ENCODE peak calls at places on chromosomes 13 and 19, in five cellular contexts. Y is HCT116, X is AG04449, Q is NCI-H345, I is PC-9. M is an unnamed sample.

GRCh38 chr13:110070511-110071120 is 236.3 kb downstream of the COL4A1 start:
- DNase-seq in Y (no peak), X (peak; percentile 12), Q (no peak), I (no peak), M (no peak)

GRCh38 chr19:14337510-14337909 is 43.7 kb upstream of the ADGRE5 start:
- DNase-seq in Y (peak; percentile 79), X (no peak), Q (peak; percentile 7), I (no peak), M (no peak)

GRCh38 chr13:46595918-46596315 is 42.9 kb downstream of the LRCH1 start:
- DNase-seq in Y (no peak), X (no peak), Q (no peak), I (no peak), M (no peak)

GRCh38 chr13:90686438-90686837 is 661.0 kb upstream of the MIR17HG start:
- DNase-seq in Y (no peak), X (no peak), Q (no peak), I (no peak), M (no peak)

GRCh38 chr13:105334211-105334610 is 1201.3 kb downstream of the EFNB2 start:
- DNase-seq in Y (no peak), X (peak; percentile 49), Q (no peak), I (no peak), M (no peak)

GRCh38 chr19:18854982-18855381 is 23.2 kb downstream of the UPF1 start:
- DNase-seq in Y (no peak), X (no peak), Q (no peak), I (no peak), M (no peak)

GRCh38 chr13:32627793-32628192 is 41.5 kb downstream of the PDS5B start:
- DNase-seq in Y (no peak), X (no peak), Q (no peak), I (no peak), M (no peak)

GRCh38 chr19:13401388-13401787 is 104.9 kb downstream of the CACNA1A start:
- DNase-seq in Y (peak; percentile 48), X (no peak), Q (no peak), I (no peak), M (no peak)

GRCh38 chr13:23506821-23507210 is 63.4 kb upstream of the TNFRSF19 start:
- DNase-seq in Y (no peak), X (peak; percentile 76), Q (no peak), I (no peak), M (no peak)

GRCh38 chr19:3010871-3011270 is 18.2 kb downstream of the TLE2 start:
- DNase-seq in Y (no peak), X (no peak), Q (no peak), I (no peak), M (no peak)

GRCh38 chr13:62014299-62014698 is 598.6 kb upstream of the PCDH20 start:
- DNase-seq in Y (peak; percentile 24), X (no peak), Q (peak; percentile 43), I (no peak), M (no peak)

GRCh38 chr19:10544753-10545251 is 1.1 kb downstream of the ATG4D start:
- DNase-seq in Y (no peak), X (no peak), Q (no peak), I (no peak), M (no peak)

GRCh38 chr13:49450105-49450819 is 6.2 kb downstream of the SETDB2 start:
- DNase-seq in Y (no peak), X (no peak), Q (no peak), I (no peak), M (no peak)

GRCh38 chr13:24683833-24684599 is 3.8 kb downstream of the ATP12A start:
- DNase-seq in Y (peak; percentile 24), X (no peak), Q (peak; percentile 44), I (no peak), M (peak; percentile 18)

GRCh38 chr19:5078666-5079409 is 109.9 kb downstream of the KDM4B start:
- DNase-seq in Y (no peak), X (no peak), Q (no peak), I (no peak), M (no peak)

GRCh38 chr13:28493740-28494536 is 990 bp downstream of the FLT1 start:
- DNase-seq in Y (no peak), X (no peak), Q (no peak), I (no peak), M (no peak)

GRCh38 chr19:42028304-42029216 is 34.5 kb upstream of the ATP1A3 start:
- DNase-seq in Y (peak; percentile 63), X (no peak), Q (no peak), I (no peak), M (no peak)

GRCh38 chr13:82356667-82357066 is 1525.6 kb downstream of the SLITRK1 start:
- DNase-seq in Y (no peak), X (no peak), Q (no peak), I (no peak), M (no peak)

GRCh38 chr13:105196052-105196451 is 1339.4 kb downstream of the EFNB2 start:
- DNase-seq in Y (no peak), X (peak; percentile 53), Q (no peak), I (peak; percentile 58), M (no peak)

GRCh38 chr13:76331948-76332712 is 554.1 kb downstream of the KCTD12 start:
- DNase-seq in Y (no peak), X (no peak), Q (peak; percentile 2), I (no peak), M (no peak)

GRCh38 chr13:47289578-47289977 is 392.7 kb upstream of the HTR2A start:
- DNase-seq in Y (no peak), X (no peak), Q (no peak), I (peak; percentile 36), M (no peak)

GRCh38 chr13:51729853-51730553 is 74.0 kb downstream of the DHRS12 start:
- DNase-seq in Y (no peak), X (peak; percentile 53), Q (no peak), I (no peak), M (no peak)

GRCh38 chr19:39941151-39941550 is 6.7 kb upstream of the FCGBP start:
- DNase-seq in Y (no peak), X (no peak), Q (no peak), I (no peak), M (no peak)

GRCh38 chr13:32001392-32001768 is 30.2 kb upstream of the FRY start:
- DNase-seq in Y (peak; percentile 22), X (no peak), Q (peak; percentile 5), I (peak; percentile 56), M (no peak)

GRCh38 chr13:77774181-77774580 is 76.7 kb downstream of the SLAIN1 start:
- DNase-seq in Y (no peak), X (no peak), Q (no peak), I (no peak), M (no peak)

GRCh38 chr13:71290963-71291937 is 575.8 kb downstream of the DACH1 start:
- DNase-seq in Y (no peak), X (no peak), Q (peak; percentile 76), I (peak; percentile 87), M (peak; percentile 9)

GRCh38 chr13:35771898-35772297 is 295.4 kb upstream of the MAB21L1 start:
- DNase-seq in Y (no peak), X (peak; percentile 98), Q (no peak), I (peak; percentile 92), M (no peak)

GRCh38 chr19:2944403-2944774 is 382 bp downstream of the ZNF77 start:
- DNase-seq in Y (no peak), X (no peak), Q (no peak), I (no peak), M (no peak)

GRCh38 chr13:95002968-95003813 is 290.8 kb upstream of the SOX21 start:
- DNase-seq in Y (no peak), X (no peak), Q (peak; percentile 97), I (no peak), M (no peak)

GRCh38 chr19:42468273-42468796 is 25.6 kb upstream of the CXCL17 start:
- DNase-seq in Y (peak; percentile 64), X (peak; percentile 70), Q (no peak), I (peak; percentile 87), M (no peak)

GRCh38 chr19:13718733-13719132 is 45.6 kb upstream of the MRI1 start:
- DNase-seq in Y (no peak), X (peak; percentile 53), Q (peak; percentile 88), I (peak; percentile 57), M (no peak)

GRCh38 chr13:36870050-36870692 is 49.9 kb downstream of the SMAD9 start:
- DNase-seq in Y (no peak), X (no peak), Q (no peak), I (peak; percentile 58), M (no peak)

M was measured in T-helper 17 cell.